ENCODE peak calls at places on chromosomes 7 and 10, in eight cellular contexts. One of them, this sample, is unnamed. For H3K9me3, the result is how much of the 10 kb centered on the place peaks cover.

GRCh38 chr7:152103066-152103465 is 77.6 kb downstream of the GALNT11 start:
- DNase-seq in pancreas: no peak
- DNase-seq in neural progenitor cell: no peak
- DNase-seq in OCI-LY7: no peak
- DNase-seq in naive thymus-derived CD4-positive, alpha-beta T cell: no peak
- DNase-seq in tibial artery: no peak
- DNase-seq in aorta: no peak
- DNase-seq in psoas muscle: no peak
- DNase-seq in this sample: no peak

GRCh38 chr10:32070645-32071044 is 14.4 kb upstream of the KIF5B start:
- DNase-seq in aorta: no peak
- DNase-seq in psoas muscle: no peak
- DNase-seq in pancreas: no peak
- DNase-seq in OCI-LY7: no peak
- DNase-seq in neural progenitor cell: no peak
- DNase-seq in tibial artery: no peak
- DNase-seq in naive thymus-derived CD4-positive, alpha-beta T cell: no peak
- DNase-seq in this sample: no peak

GRCh38 chr7:105429746-105430612 is 41.3 kb upstream of the SRPK2 start:
- DNase-seq in pancreas: no peak
- DNase-seq in OCI-LY7: peak
- DNase-seq in aorta: no peak
- DNase-seq in neural progenitor cell: peak
- DNase-seq in psoas muscle: no peak
- DNase-seq in tibial artery: no peak
- DNase-seq in naive thymus-derived CD4-positive, alpha-beta T cell: peak
- DNase-seq in this sample: peak

GRCh38 chr7:105876964-105877601 is 684 bp upstream of the ATXN7L1 start:
- DNase-seq in psoas muscle: peak
- DNase-seq in naive thymus-derived CD4-positive, alpha-beta T cell: peak
- DNase-seq in aorta: no peak
- DNase-seq in pancreas: peak
- DNase-seq in OCI-LY7: no peak
- DNase-seq in neural progenitor cell: peak
- DNase-seq in tibial artery: peak
- DNase-seq in this sample: peak

GRCh38 chr10:67788028-67788886 is 49.7 kb downstream of the DNAJC12 start:
- DNase-seq in neural progenitor cell: peak
- DNase-seq in tibial artery: no peak
- DNase-seq in psoas muscle: peak
- DNase-seq in naive thymus-derived CD4-positive, alpha-beta T cell: peak
- DNase-seq in pancreas: peak
- DNase-seq in OCI-LY7: peak
- DNase-seq in aorta: peak
- DNase-seq in this sample: peak

GRCh38 chr7:97819161-97819560 is 53.0 kb downstream of the ASNS start:
- DNase-seq in psoas muscle: no peak
- DNase-seq in neural progenitor cell: peak
- DNase-seq in OCI-LY7: no peak
- DNase-seq in pancreas: no peak
- DNase-seq in naive thymus-derived CD4-positive, alpha-beta T cell: no peak
- DNase-seq in aorta: no peak
- DNase-seq in tibial artery: no peak
- DNase-seq in this sample: no peak

GRCh38 chr10:121910673-121911420 is 17.0 kb downstream of the ATE1 start:
- DNase-seq in aorta: no peak
- DNase-seq in naive thymus-derived CD4-positive, alpha-beta T cell: no peak
- DNase-seq in OCI-LY7: no peak
- DNase-seq in psoas muscle: no peak
- DNase-seq in pancreas: no peak
- DNase-seq in neural progenitor cell: no peak
- DNase-seq in tibial artery: no peak
- DNase-seq in this sample: no peak

GRCh38 chr7:12320241-12320640 is 83.4 kb downstream of the VWDE start:
- DNase-seq in OCI-LY7: no peak
- DNase-seq in psoas muscle: no peak
- DNase-seq in neural progenitor cell: no peak
- DNase-seq in tibial artery: no peak
- DNase-seq in pancreas: no peak
- DNase-seq in naive thymus-derived CD4-positive, alpha-beta T cell: no peak
- DNase-seq in aorta: no peak
- DNase-seq in this sample: no peak

GRCh38 chr7:2086229-2086628 is 146.5 kb downstream of the MAD1L1 start:
- DNase-seq in tibial artery: no peak
- DNase-seq in OCI-LY7: no peak
- DNase-seq in neural progenitor cell: no peak
- DNase-seq in naive thymus-derived CD4-positive, alpha-beta T cell: no peak
- DNase-seq in aorta: no peak
- DNase-seq in psoas muscle: no peak
- DNase-seq in pancreas: no peak
- DNase-seq in this sample: no peak

GRCh38 chr7:92644406-92645113 is 54.4 kb upstream of the FAM133B start:
- DNase-seq in neural progenitor cell: no peak
- DNase-seq in psoas muscle: peak
- DNase-seq in pancreas: no peak
- DNase-seq in naive thymus-derived CD4-positive, alpha-beta T cell: no peak
- DNase-seq in tibial artery: no peak
- DNase-seq in aorta: no peak
- DNase-seq in OCI-LY7: no peak
- DNase-seq in this sample: no peak

GRCh38 chr10:37263304-37263703 is 137.9 kb downstream of the ANKRD30A start:
- DNase-seq in aorta: no peak
- DNase-seq in neural progenitor cell: no peak
- DNase-seq in psoas muscle: no peak
- DNase-seq in OCI-LY7: no peak
- DNase-seq in tibial artery: no peak
- DNase-seq in pancreas: no peak
- DNase-seq in naive thymus-derived CD4-positive, alpha-beta T cell: no peak
- DNase-seq in this sample: no peak
- H3K9me3 ChIP-seq in aorta: under half
- H3K9me3 ChIP-seq in neural progenitor cell: under half
- H3K9me3 ChIP-seq in psoas muscle: under half
- H3K9me3 ChIP-seq in OCI-LY7: under half
- H3K9me3 ChIP-seq in tibial artery: under half
- H3K9me3 ChIP-seq in pancreas: under half
- H3K9me3 ChIP-seq in naive thymus-derived CD4-positive, alpha-beta T cell: under half
- H3K9me3 ChIP-seq in this sample: under half

GRCh38 chr10:9848981-9849380 is 1168.7 kb upstream of the CELF2 start:
- DNase-seq in tibial artery: no peak
- DNase-seq in psoas muscle: no peak
- DNase-seq in OCI-LY7: no peak
- DNase-seq in naive thymus-derived CD4-positive, alpha-beta T cell: no peak
- DNase-seq in pancreas: no peak
- DNase-seq in neural progenitor cell: no peak
- DNase-seq in aorta: no peak
- DNase-seq in this sample: no peak
- H3K9me3 ChIP-seq in tibial artery: under half
- H3K9me3 ChIP-seq in psoas muscle: under half
- H3K9me3 ChIP-seq in OCI-LY7: under half
- H3K9me3 ChIP-seq in naive thymus-derived CD4-positive, alpha-beta T cell: under half
- H3K9me3 ChIP-seq in pancreas: under half
- H3K9me3 ChIP-seq in neural progenitor cell: under half
- H3K9me3 ChIP-seq in aorta: under half
- H3K9me3 ChIP-seq in this sample: under half

GRCh38 chr10:133461841-133462240 is 8.1 kb downstream of the SCART1 start:
- DNase-seq in OCI-LY7: no peak
- DNase-seq in psoas muscle: no peak
- DNase-seq in aorta: no peak
- DNase-seq in naive thymus-derived CD4-positive, alpha-beta T cell: no peak
- DNase-seq in neural progenitor cell: no peak
- DNase-seq in pancreas: no peak
- DNase-seq in tibial artery: no peak
- DNase-seq in this sample: no peak
- H3K9me3 ChIP-seq in OCI-LY7: under half
- H3K9me3 ChIP-seq in psoas muscle: under half
- H3K9me3 ChIP-seq in aorta: under half
- H3K9me3 ChIP-seq in naive thymus-derived CD4-positive, alpha-beta T cell: under half
- H3K9me3 ChIP-seq in neural progenitor cell: under half
- H3K9me3 ChIP-seq in pancreas: under half
- H3K9me3 ChIP-seq in tibial artery: under half
- H3K9me3 ChIP-seq in this sample: under half

GRCh38 chr7:108669958-108670357 is 100.3 kb downstream of the DNAJB9 start:
- DNase-seq in tibial artery: no peak
- DNase-seq in pancreas: no peak
- DNase-seq in neural progenitor cell: no peak
- DNase-seq in psoas muscle: no peak
- DNase-seq in naive thymus-derived CD4-positive, alpha-beta T cell: no peak
- DNase-seq in OCI-LY7: no peak
- DNase-seq in aorta: no peak
- DNase-seq in this sample: no peak
- H3K9me3 ChIP-seq in tibial artery: under half
- H3K9me3 ChIP-seq in pancreas: under half
- H3K9me3 ChIP-seq in neural progenitor cell: under half
- H3K9me3 ChIP-seq in psoas muscle: under half
- H3K9me3 ChIP-seq in naive thymus-derived CD4-positive, alpha-beta T cell: under half
- H3K9me3 ChIP-seq in OCI-LY7: under half
- H3K9me3 ChIP-seq in aorta: under half
- H3K9me3 ChIP-seq in this sample: under half